ENCODE peak calls at places on chromosome 5, in six cellular contexts. One of them, this sample, is unnamed.

GRCh38 chr5:99019812-99020697 is 91.2 kb upstream of the CHD1 start:
- DNase-seq in IMR-90: peak
- DNase-seq in AG04450: peak
- DNase-seq in aorta: no peak
- DNase-seq in heart left ventricle: no peak
- DNase-seq in progenitor cell of endocrine pancreas: no peak
- DNase-seq in this sample: no peak

GRCh38 chr5:133552925-133553525 is 59.3 kb downstream of the FSTL4 start:
- DNase-seq in IMR-90: peak
- DNase-seq in AG04450: no peak
- DNase-seq in aorta: peak
- DNase-seq in heart left ventricle: peak
- DNase-seq in progenitor cell of endocrine pancreas: peak
- DNase-seq in this sample: no peak

GRCh38 chr5:84327591-84327990 is 57.1 kb downstream of the EDIL3 start:
- DNase-seq in IMR-90: no peak
- DNase-seq in AG04450: no peak
- DNase-seq in aorta: no peak
- DNase-seq in heart left ventricle: no peak
- DNase-seq in progenitor cell of endocrine pancreas: no peak
- DNase-seq in this sample: no peak

GRCh38 chr5:180487556-180487955 is 6.6 kb upstream of the CNOT6 start:
- DNase-seq in IMR-90: no peak
- DNase-seq in AG04450: no peak
- DNase-seq in aorta: peak
- DNase-seq in heart left ventricle: no peak
- DNase-seq in progenitor cell of endocrine pancreas: no peak
- DNase-seq in this sample: no peak

GRCh38 chr5:10892135-10892910 is 131.3 kb upstream of the DAP start:
- DNase-seq in IMR-90: no peak
- DNase-seq in AG04450: no peak
- DNase-seq in aorta: no peak
- DNase-seq in heart left ventricle: no peak
- DNase-seq in progenitor cell of endocrine pancreas: no peak
- DNase-seq in this sample: no peak

GRCh38 chr5:157651011-157651611 is 1.1 kb downstream of the SOX30 start:
- DNase-seq in IMR-90: no peak
- DNase-seq in AG04450: no peak
- DNase-seq in aorta: no peak
- DNase-seq in heart left ventricle: no peak
- DNase-seq in progenitor cell of endocrine pancreas: no peak
- DNase-seq in this sample: no peak

GRCh38 chr5:35857606-35858205 is 1.0 kb downstream of the IL7R start:
- DNase-seq in IMR-90: peak
- DNase-seq in AG04450: peak
- DNase-seq in aorta: no peak
- DNase-seq in heart left ventricle: no peak
- DNase-seq in progenitor cell of endocrine pancreas: no peak
- DNase-seq in this sample: no peak

GRCh38 chr5:74595143-74595915 is 45.2 kb downstream of the ENC1 start:
- DNase-seq in IMR-90: peak
- DNase-seq in AG04450: peak
- DNase-seq in aorta: no peak
- DNase-seq in heart left ventricle: no peak
- DNase-seq in progenitor cell of endocrine pancreas: no peak
- DNase-seq in this sample: no peak

GRCh38 chr5:38291355-38291754 is 33.0 kb downstream of the EGFLAM start:
- DNase-seq in IMR-90: no peak
- DNase-seq in AG04450: no peak
- DNase-seq in aorta: no peak
- DNase-seq in heart left ventricle: no peak
- DNase-seq in progenitor cell of endocrine pancreas: no peak
- DNase-seq in this sample: no peak

GRCh38 chr5:98492258-98492657 is 281.2 kb upstream of the RGMB start:
- DNase-seq in IMR-90: no peak
- DNase-seq in AG04450: no peak
- DNase-seq in aorta: no peak
- DNase-seq in heart left ventricle: no peak
- DNase-seq in progenitor cell of endocrine pancreas: no peak
- DNase-seq in this sample: no peak

GRCh38 chr5:179319741-179320281 is 25.4 kb downstream of the ADAMTS2 start:
- DNase-seq in IMR-90: peak
- DNase-seq in AG04450: no peak
- DNase-seq in aorta: peak
- DNase-seq in heart left ventricle: peak
- DNase-seq in progenitor cell of endocrine pancreas: no peak
- DNase-seq in this sample: no peak

GRCh38 chr5:80623911-80624457 is 30.5 kb upstream of the MSH3 start:
- DNase-seq in IMR-90: no peak
- DNase-seq in AG04450: no peak
- DNase-seq in aorta: no peak
- DNase-seq in heart left ventricle: no peak
- DNase-seq in progenitor cell of endocrine pancreas: no peak
- DNase-seq in this sample: no peak

GRCh38 chr5:152736906-152737305 is 331.8 kb upstream of the NMUR2 start:
- DNase-seq in IMR-90: no peak
- DNase-seq in AG04450: no peak
- DNase-seq in aorta: no peak
- DNase-seq in heart left ventricle: no peak
- DNase-seq in progenitor cell of endocrine pancreas: no peak
- DNase-seq in this sample: no peak

GRCh38 chr5:172162348-172162747 is 25.7 kb downstream of the STK10 start:
- DNase-seq in IMR-90: peak
- DNase-seq in AG04450: no peak
- DNase-seq in aorta: no peak
- DNase-seq in heart left ventricle: no peak
- DNase-seq in progenitor cell of endocrine pancreas: no peak
- DNase-seq in this sample: no peak

This sample was measured in type B pancreatic cell.